ENCODE peak calls at places on chromosomes 6 and 20, in four cellular contexts. R is NCI-H460, T is heart left ventricle, L is T follicular helper cell. M is an unnamed sample.

GRCh38 chr6:15023448-15023847 is 222.4 kb upstream of the JARID2 start:
- DNase-seq in R (no peak), T (no peak), L (no peak), M (no peak)

GRCh38 chr20:41923604-41924003 is 305.4 kb upstream of the CHD6 start:
- DNase-seq in R (no peak), T (no peak), L (no peak), M (no peak)

GRCh38 chr20:57260065-57260958 is 6.1 kb downstream of the BMP7 start:
- DNase-seq in R (no peak), T (no peak), L (no peak), M (no peak)

GRCh38 chr6:146339716-146340115 is 203.9 kb upstream of the RAB32 start:
- DNase-seq in R (peak), T (no peak), L (no peak), M (no peak)

GRCh38 chr6:153938876-153939275 is 100.2 kb upstream of the OPRM1 start:
- DNase-seq in R (no peak), T (no peak), L (no peak), M (no peak)

GRCh38 chr20:32189691-32190607 is 17.6 kb downstream of the PLAGL2 start:
- DNase-seq in R (no peak), T (peak), L (no peak), M (peak)

GRCh38 chr6:150090328-150090727 is 21.4 kb upstream of the ULBP3 start:
- DNase-seq in R (no peak), T (no peak), L (no peak), M (no peak)

GRCh38 chr6:33193619-33194018 is 1.4 kb upstream of the COL11A2 start:
- DNase-seq in R (no peak), T (no peak), L (no peak), M (no peak)

GRCh38 chr6:1609662-1610496 is at the start of gene FOXC1:
- DNase-seq in R (peak), T (peak), L (no peak), M (peak)

M was measured in body of pancreas.